ENCODE peak calls at places on chromosomes 5 and 9, in five cellular contexts. One of them, this sample, is unnamed.
A peak's percentile ranks its signal among the peaks of the same experiment; 100 is the strongest.

GRCh38 chr9:88742483-88742882 is 207.5 kb downstream of the NXNL2 start:
- DNase-seq in omental fat pad: no peak
- DNase-seq in fibroblast of lung: peak; percentile 73
- DNase-seq in progenitor cell of endocrine pancreas: no peak
- DNase-seq in GM20000: no peak
- DNase-seq in this sample: no peak

GRCh38 chr5:127840809-127841208 is 137.6 kb downstream of the CCDC192 start:
- DNase-seq in progenitor cell of endocrine pancreas: no peak
- DNase-seq in GM20000: no peak
- DNase-seq in omental fat pad: no peak
- DNase-seq in fibroblast of lung: no peak
- DNase-seq in this sample: no peak

GRCh38 chr9:130030821-130031481 is 12.0 kb downstream of the FNBP1 start:
- DNase-seq in GM20000: no peak
- DNase-seq in omental fat pad: no peak
- DNase-seq in progenitor cell of endocrine pancreas: no peak
- DNase-seq in fibroblast of lung: no peak
- DNase-seq in this sample: peak; percentile 41

GRCh38 chr5:74400067-74400466 is 240.5 kb downstream of the ENC1 start:
- DNase-seq in fibroblast of lung: no peak
- DNase-seq in GM20000: no peak
- DNase-seq in omental fat pad: no peak
- DNase-seq in progenitor cell of endocrine pancreas: no peak
- DNase-seq in this sample: no peak

GRCh38 chr5:132417010-132417439 is 47.5 kb downstream of the SLC22A5 start:
- DNase-seq in omental fat pad: no peak
- DNase-seq in fibroblast of lung: no peak
- DNase-seq in GM20000: no peak
- DNase-seq in progenitor cell of endocrine pancreas: no peak
- DNase-seq in this sample: no peak

GRCh38 chr9:108743901-108744371 is 111.8 kb downstream of the ACTL7B start:
- DNase-seq in GM20000: no peak
- DNase-seq in omental fat pad: no peak
- DNase-seq in progenitor cell of endocrine pancreas: no peak
- DNase-seq in fibroblast of lung: peak; percentile 8
- DNase-seq in this sample: no peak

GRCh38 chr5:131548190-131548589 is 86.8 kb downstream of the RAPGEF6 start:
- DNase-seq in omental fat pad: no peak
- DNase-seq in GM20000: no peak
- DNase-seq in progenitor cell of endocrine pancreas: no peak
- DNase-seq in fibroblast of lung: no peak
- DNase-seq in this sample: peak; percentile 37

GRCh38 chr5:140020601-140021177 is 22.4 kb downstream of the NRG2 start:
- DNase-seq in GM20000: no peak
- DNase-seq in progenitor cell of endocrine pancreas: no peak
- DNase-seq in omental fat pad: no peak
- DNase-seq in fibroblast of lung: no peak
- DNase-seq in this sample: no peak

GRCh38 chr5:167207081-167207480 is 1084.4 kb upstream of the WWC1 start:
- DNase-seq in GM20000: no peak
- DNase-seq in omental fat pad: no peak
- DNase-seq in progenitor cell of endocrine pancreas: no peak
- DNase-seq in fibroblast of lung: peak; percentile 4
- DNase-seq in this sample: no peak

GRCh38 chr5:88785396-88786216 is 97.4 kb downstream of the MEF2C start:
- DNase-seq in progenitor cell of endocrine pancreas: no peak
- DNase-seq in fibroblast of lung: peak; percentile 98
- DNase-seq in GM20000: no peak
- DNase-seq in omental fat pad: no peak
- DNase-seq in this sample: peak; percentile 29

GRCh38 chr9:93060746-93061259 is 2.3 kb downstream of the SUSD3 start:
- DNase-seq in omental fat pad: no peak
- DNase-seq in GM20000: no peak
- DNase-seq in fibroblast of lung: peak; percentile 66
- DNase-seq in progenitor cell of endocrine pancreas: no peak
- DNase-seq in this sample: peak; percentile 47

GRCh38 chr5:142685418-142686209 is at the start of gene FGF1:
- DNase-seq in fibroblast of lung: peak; percentile 86
- DNase-seq in GM20000: no peak
- DNase-seq in progenitor cell of endocrine pancreas: no peak
- DNase-seq in omental fat pad: no peak
- DNase-seq in this sample: no peak

GRCh38 chr5:126428421-126428820 is 5.2 kb downstream of the GRAMD2B start:
- DNase-seq in GM20000: no peak
- DNase-seq in omental fat pad: no peak
- DNase-seq in fibroblast of lung: no peak
- DNase-seq in progenitor cell of endocrine pancreas: no peak
- DNase-seq in this sample: no peak

GRCh38 chr5:96111080-96111756 is 149.6 kb upstream of the ELL2 start:
- DNase-seq in progenitor cell of endocrine pancreas: no peak
- DNase-seq in fibroblast of lung: no peak
- DNase-seq in omental fat pad: no peak
- DNase-seq in GM20000: no peak
- DNase-seq in this sample: no peak

GRCh38 chr9:25449503-25449902 is 228.7 kb downstream of the TUSC1 start:
- DNase-seq in fibroblast of lung: no peak
- DNase-seq in progenitor cell of endocrine pancreas: no peak
- DNase-seq in omental fat pad: no peak
- DNase-seq in GM20000: no peak
- DNase-seq in this sample: no peak

GRCh38 chr5:78930742-78931141 is 54.4 kb downstream of the ARSB start:
- DNase-seq in GM20000: no peak
- DNase-seq in fibroblast of lung: peak; percentile 68
- DNase-seq in progenitor cell of endocrine pancreas: no peak
- DNase-seq in omental fat pad: no peak
- DNase-seq in this sample: no peak

DNA sequence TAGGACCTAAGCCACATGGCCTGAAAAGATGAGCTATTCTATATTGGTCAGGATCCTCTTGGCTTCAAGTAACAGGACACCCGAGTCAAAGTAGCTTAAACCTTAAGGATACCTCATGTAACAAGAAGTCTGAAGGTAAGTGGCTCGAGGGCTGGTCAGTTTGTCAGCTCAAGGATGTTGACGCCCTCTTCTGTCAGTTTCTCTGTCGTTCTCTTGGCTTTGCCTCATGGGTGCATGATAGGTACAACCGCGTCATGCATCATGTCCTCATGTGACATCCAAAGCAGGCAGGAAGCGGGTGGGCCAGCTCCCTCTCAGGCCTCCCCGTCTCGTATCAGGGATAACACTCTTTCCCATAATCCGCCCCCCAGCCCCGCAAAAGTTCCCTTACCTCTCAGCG is 22.1 kb upstream of the TCERG1 start:
- DNase-seq in fibroblast of lung: no peak
- DNase-seq in progenitor cell of endocrine pancreas: no peak
- DNase-seq in omental fat pad: no peak
- DNase-seq in GM20000: no peak
- DNase-seq in this sample: no peak
- TF ChIP-seq CTCF in fibroblast of lung: no peak
- TF ChIP-seq CTCF in progenitor cell of endocrine pancreas: no peak
- TF ChIP-seq CTCF in omental fat pad: no peak
- TF ChIP-seq CTCF in GM20000: no peak
- TF ChIP-seq CTCF in this sample: no peak

DNA sequence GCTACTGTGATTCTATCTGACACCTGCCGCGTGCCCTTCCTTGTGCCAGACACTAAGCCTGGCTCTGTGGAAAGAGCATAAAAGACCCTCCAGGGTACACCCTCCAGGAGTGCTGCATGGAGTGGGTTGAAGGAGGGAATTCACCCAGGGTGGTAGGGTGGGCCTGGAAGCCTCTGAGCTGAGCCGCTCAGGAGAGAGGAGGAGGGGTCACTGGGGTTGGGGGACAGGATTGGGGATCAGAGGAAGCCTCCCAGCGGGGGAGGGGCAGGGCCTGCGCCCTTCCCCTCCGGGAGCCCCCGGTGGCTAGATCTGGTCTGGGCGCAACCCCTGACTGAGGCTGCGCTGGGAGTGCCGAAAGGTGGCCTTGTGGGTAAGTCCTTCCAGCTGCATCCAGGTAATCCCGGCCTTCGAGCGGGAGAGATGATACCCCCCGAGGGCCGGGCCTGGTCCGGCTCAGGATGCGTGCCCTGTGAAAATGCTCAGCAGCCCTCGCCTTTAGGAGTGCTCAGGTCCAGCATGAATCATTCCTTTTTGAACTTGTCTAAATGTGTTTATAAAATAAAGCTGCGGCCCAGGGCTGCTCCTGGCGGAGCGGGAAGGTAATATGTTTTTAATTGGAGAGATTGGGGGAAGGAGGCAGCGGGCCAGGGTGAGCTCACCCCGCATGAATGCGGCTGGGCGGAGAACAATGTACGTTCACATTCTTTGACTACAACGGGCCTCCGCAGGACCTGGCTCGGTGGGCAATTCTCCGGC is 118.1 kb upstream of the SMIM23 start:
- DNase-seq in fibroblast of lung: peak; percentile 94
- DNase-seq in progenitor cell of endocrine pancreas: no peak
- DNase-seq in GM20000: no peak
- DNase-seq in omental fat pad: no peak
- DNase-seq in this sample: no peak
- TF ChIP-seq CTCF in fibroblast of lung: peak; percentile 22
- TF ChIP-seq CTCF in progenitor cell of endocrine pancreas: no peak
- TF ChIP-seq CTCF in GM20000: no peak
- TF ChIP-seq CTCF in omental fat pad: no peak
- TF ChIP-seq CTCF in this sample: no peak

GRCh38 chr5:10140195-10140973 is 109.3 kb downstream of the ATPSCKMT start:
- DNase-seq in fibroblast of lung: no peak
- DNase-seq in omental fat pad: no peak
- DNase-seq in GM20000: no peak
- DNase-seq in progenitor cell of endocrine pancreas: no peak
- DNase-seq in this sample: no peak
- TF ChIP-seq CTCF in fibroblast of lung: peak; percentile 14
- TF ChIP-seq CTCF in omental fat pad: no peak
- TF ChIP-seq CTCF in GM20000: no peak
- TF ChIP-seq CTCF in progenitor cell of endocrine pancreas: peak; percentile 41
- TF ChIP-seq CTCF in this sample: no peak

GRCh38 chr5:101590384-101590783 is 687.3 kb upstream of the ST8SIA4 start:
- DNase-seq in omental fat pad: no peak
- DNase-seq in progenitor cell of endocrine pancreas: no peak
- DNase-seq in GM20000: peak; percentile 3
- DNase-seq in fibroblast of lung: peak; percentile 3
- DNase-seq in this sample: no peak
- TF ChIP-seq CTCF in omental fat pad: no peak
- TF ChIP-seq CTCF in progenitor cell of endocrine pancreas: peak; percentile 33
- TF ChIP-seq CTCF in GM20000: no peak
- TF ChIP-seq CTCF in fibroblast of lung: peak; percentile 31
- TF ChIP-seq CTCF in this sample: no peak

GRCh38 chr9:106286249-106286648 is 576.7 kb upstream of the ZNF462 start:
- DNase-seq in GM20000: peak; percentile 8
- DNase-seq in progenitor cell of endocrine pancreas: no peak
- DNase-seq in fibroblast of lung: peak; percentile 20
- DNase-seq in omental fat pad: no peak
- DNase-seq in this sample: no peak
- TF ChIP-seq CTCF in GM20000: no peak
- TF ChIP-seq CTCF in progenitor cell of endocrine pancreas: peak; percentile 13
- TF ChIP-seq CTCF in fibroblast of lung: peak; percentile 24
- TF ChIP-seq CTCF in omental fat pad: no peak
- TF ChIP-seq CTCF in this sample: no peak

GRCh38 chr5:41527201-41527779 is 16.9 kb upstream of the PLCXD3 start:
- DNase-seq in fibroblast of lung: peak; percentile 100
- DNase-seq in omental fat pad: no peak
- DNase-seq in progenitor cell of endocrine pancreas: no peak
- DNase-seq in GM20000: no peak
- DNase-seq in this sample: no peak

GRCh38 chr5:41519801-41520200 is 9.4 kb upstream of the PLCXD3 start:
- DNase-seq in progenitor cell of endocrine pancreas: no peak
- DNase-seq in omental fat pad: no peak
- DNase-seq in GM20000: no peak
- DNase-seq in fibroblast of lung: no peak
- DNase-seq in this sample: no peak

GRCh38 chr5:41522193-41522786 is 11.9 kb upstream of the PLCXD3 start:
- DNase-seq in omental fat pad: no peak
- DNase-seq in progenitor cell of endocrine pancreas: no peak
- DNase-seq in GM20000: no peak
- DNase-seq in fibroblast of lung: no peak
- DNase-seq in this sample: no peak

GRCh38 chr5:41526699-41527098 is 16.3 kb upstream of the PLCXD3 start:
- DNase-seq in GM20000: no peak
- DNase-seq in omental fat pad: no peak
- DNase-seq in fibroblast of lung: no peak
- DNase-seq in progenitor cell of endocrine pancreas: no peak
- DNase-seq in this sample: no peak

GRCh38 chr5:41524174-41524573 is 13.8 kb upstream of the PLCXD3 start:
- DNase-seq in GM20000: no peak
- DNase-seq in omental fat pad: no peak
- DNase-seq in fibroblast of lung: no peak
- DNase-seq in progenitor cell of endocrine pancreas: no peak
- DNase-seq in this sample: no peak
- TF ChIP-seq CTCF in GM20000: peak; percentile 32
- TF ChIP-seq CTCF in omental fat pad: no peak
- TF ChIP-seq CTCF in fibroblast of lung: peak; percentile 21
- TF ChIP-seq CTCF in progenitor cell of endocrine pancreas: peak; percentile 42
- TF ChIP-seq CTCF in this sample: peak; percentile 17

GRCh38 chr5:442335-443238 is at the start of gene EXOC3:
- DNase-seq in fibroblast of lung: peak; percentile 63
- DNase-seq in GM20000: peak; percentile 97
- DNase-seq in progenitor cell of endocrine pancreas: peak; percentile 65
- DNase-seq in omental fat pad: no peak
- DNase-seq in this sample: peak; percentile 72
- TF ChIP-seq CTCF in fibroblast of lung: no peak
- TF ChIP-seq CTCF in GM20000: no peak
- TF ChIP-seq CTCF in progenitor cell of endocrine pancreas: no peak
- TF ChIP-seq CTCF in omental fat pad: no peak
- TF ChIP-seq CTCF in this sample: no peak

GRCh38 chr5:175682664-175683063 is 24.8 kb downstream of the HRH2 start:
- DNase-seq in omental fat pad: peak; percentile 1
- DNase-seq in progenitor cell of endocrine pancreas: no peak
- DNase-seq in GM20000: no peak
- DNase-seq in fibroblast of lung: no peak
- DNase-seq in this sample: no peak
- TF ChIP-seq CTCF in omental fat pad: no peak
- TF ChIP-seq CTCF in progenitor cell of endocrine pancreas: no peak
- TF ChIP-seq CTCF in GM20000: no peak
- TF ChIP-seq CTCF in fibroblast of lung: no peak
- TF ChIP-seq CTCF in this sample: no peak

GRCh38 chr5:134177197-134178171 is 734 bp upstream of the SKP1 start:
- DNase-seq in fibroblast of lung: peak; percentile 66
- DNase-seq in omental fat pad: peak; percentile 35
- DNase-seq in progenitor cell of endocrine pancreas: no peak
- DNase-seq in GM20000: no peak
- DNase-seq in this sample: no peak
- TF ChIP-seq CTCF in fibroblast of lung: no peak
- TF ChIP-seq CTCF in omental fat pad: no peak
- TF ChIP-seq CTCF in progenitor cell of endocrine pancreas: no peak
- TF ChIP-seq CTCF in GM20000: no peak
- TF ChIP-seq CTCF in this sample: no peak

This sample was measured in activated CD8-positive, alpha-beta T cell treated with anti-CD3 and anti-CD28 coated beads for 36 hours.